ENCODE peak calls at places on chromosome 4, in ten cellular contexts. T is right cardiac atrium; Q is hypothalamus; M is HCEC 1CT; C is bronchial epithelial cell; E is activated naive CD8-positive, alpha-beta T cell treated with anti-CD3 and anti-CD28 coated beads, Interleukin-2, amount 50 U/mL, for 24 hours; L is NCI-H1417; R is HTR-8/SVneo; B is fibroblast of lung; F is T1000. G is an unnamed sample.
A peak's percentile ranks its signal among the peaks of the same experiment; 100 is the strongest.

GRCh38 chr4:56181140-56181950 is 205.9 kb downstream of the AASDH start:
- DNase-seq in T (no peak), L (no peak), Q (no peak), M (peak; percentile 1), E (peak; percentile 29), B (no peak), F (no peak), R (no peak), C (peak; percentile 13), G (no peak)

GRCh38 chr4:73576366-73576765 is 43.9 kb downstream of the RASSF6 start:
- DNase-seq in C (peak; percentile 53), M (peak; percentile 47), B (peak; percentile 62), Q (no peak), F (no peak), E (no peak), T (no peak), R (no peak), L (no peak), G (no peak)

GRCh38 chr4:3487861-3488260 is 24.8 kb downstream of the DOK7 start:
- DNase-seq in E (no peak), C (no peak), B (no peak), R (no peak), M (no peak), L (peak; percentile 26), Q (no peak), T (no peak), F (no peak), G (no peak)

GRCh38 chr4:123343400-123344060 is 53.1 kb upstream of the SPRY1 start:
- DNase-seq in L (no peak), C (no peak), M (no peak), Q (no peak), B (no peak), F (no peak), R (no peak), E (no peak), T (no peak), G (no peak)

GRCh38 chr4:71587995-71588394 is 195.9 kb downstream of the GC start:
- DNase-seq in R (no peak), B (no peak), Q (no peak), M (no peak), T (no peak), C (no peak), F (no peak), L (no peak), E (no peak), G (no peak)

GRCh38 chr4:87193958-87194675 is 26.3 kb downstream of the KLHL8 start:
- DNase-seq in Q (no peak), B (no peak), R (no peak), C (no peak), M (no peak), T (no peak), F (no peak), L (no peak), E (no peak), G (no peak)

GRCh38 chr4:175413561-175413960 is 398.5 kb downstream of the GPM6A start:
- DNase-seq in Q (no peak), C (no peak), T (no peak), M (no peak), B (no peak), L (no peak), E (no peak), R (no peak), F (no peak), G (no peak)

GRCh38 chr4:30454504-30454903 is 265.7 kb upstream of the PCDH7 start:
- DNase-seq in C (peak; percentile 8), T (no peak), F (no peak), M (no peak), R (no peak), E (no peak), Q (no peak), L (no peak), B (no peak), G (no peak)

GRCh38 chr4:8747896-8748575 is 123.6 kb downstream of the HMX1 start:
- DNase-seq in Q (no peak), M (no peak), E (no peak), R (no peak), C (no peak), F (no peak), L (no peak), T (no peak), B (no peak), G (no peak)

GRCh38 chr4:73224886-73225285 is 33.7 kb downstream of the ANKRD17 start:
- DNase-seq in C (no peak), B (no peak), R (no peak), Q (no peak), F (no peak), E (no peak), M (no peak), T (no peak), L (no peak), G (no peak)

GRCh38 chr4:156931267-156931666 is 40.3 kb downstream of the PDGFC start:
- DNase-seq in R (peak; percentile 39), M (peak; percentile 70), C (peak; percentile 94), F (no peak), E (no peak), B (peak; percentile 96), L (no peak), T (no peak), Q (no peak), G (no peak)

GRCh38 chr4:40255722-40256281 is 59.0 kb downstream of the RHOH start:
- DNase-seq in E (no peak), L (no peak), R (peak; percentile 81), C (peak; percentile 99), T (no peak), F (peak; percentile 54), B (peak; percentile 99), Q (no peak), M (peak; percentile 94), G (no peak)

GRCh38 chr4:138681000-138681604 is 334.5 kb upstream of the NOCT start:
- DNase-seq in F (peak; percentile 23), Q (peak; percentile 62), R (peak; percentile 55), L (peak; percentile 94), C (peak; percentile 48), M (peak; percentile 36), T (peak; percentile 76), E (peak; percentile 79), B (peak; percentile 85), G (peak; percentile 48)

GRCh38 chr4:77169496-77169895 is 12.5 kb downstream of the CCNG2 start:
- DNase-seq in M (no peak), T (no peak), F (no peak), E (no peak), L (no peak), R (no peak), C (no peak), Q (no peak), B (peak; percentile 29), G (no peak)

GRCh38 chr4:27861381-27861787 is 1000.7 kb downstream of the STIM2 start:
- DNase-seq in B (peak; percentile 51), F (peak; percentile 70), Q (no peak), C (peak; percentile 59), E (no peak), R (peak; percentile 2), L (peak; percentile 75), M (peak; percentile 22), T (no peak), G (no peak)

GRCh38 chr4:64306255-64306565 is 103.0 kb downstream of the TECRL start:
- DNase-seq in R (no peak), B (no peak), C (no peak), T (no peak), E (no peak), L (no peak), Q (no peak), F (no peak), M (no peak), G (no peak)

GRCh38 chr4:72112514-72113156 is 80.8 kb downstream of the NPFFR2 start:
- DNase-seq in R (peak; percentile 14), M (peak; percentile 72), Q (no peak), C (peak; percentile 100), F (peak; percentile 7), B (peak; percentile 58), L (no peak), E (no peak), T (no peak), G (no peak)

GRCh38 chr4:158670975-158671664 is 567 bp downstream of the C4orf46 start:
- DNase-seq in Q (peak; percentile 43), R (peak; percentile 62), E (peak; percentile 63), F (peak; percentile 1), T (peak; percentile 81), C (peak; percentile 54), B (peak; percentile 83), M (peak; percentile 40), L (peak; percentile 87), G (peak; percentile 26)

GRCh38 chr4:54840992-54841768 is 183.4 kb downstream of the KIT start:
- DNase-seq in Q (peak; percentile 3), R (peak; percentile 2), F (no peak), M (peak; percentile 6), T (no peak), L (peak; percentile 44), E (no peak), B (peak; percentile 12), C (no peak), G (no peak)

GRCh38 chr4:109041463-109041862 is 261.0 kb downstream of the COL25A1 start:
- DNase-seq in T (no peak), M (peak; percentile 35), Q (no peak), F (no peak), L (no peak), B (peak; percentile 24), C (no peak), E (no peak), R (no peak), G (no peak)

GRCh38 chr4:146521543-146522097 is at the start of gene SLC10A7:
- DNase-seq in E (peak; percentile 75), F (no peak), L (peak; percentile 85), C (peak; percentile 62), R (peak; percentile 82), M (peak; percentile 51), T (peak; percentile 76), B (peak; percentile 68), Q (peak; percentile 49), G (peak; percentile 31)

GRCh38 chr4:71441186-71442169 is 102.7 kb downstream of the SLC4A4 start:
- DNase-seq in F (no peak), B (no peak), T (no peak), Q (no peak), M (no peak), L (no peak), E (no peak), R (no peak), C (peak; percentile 80), G (no peak)

GRCh38 chr4:78939667-78940008 is 400 bp upstream of the PAQR3 start:
- DNase-seq in T (no peak), C (no peak), M (no peak), F (no peak), R (peak; percentile 2), L (peak; percentile 88), B (no peak), E (no peak), Q (no peak), G (no peak)